ENCODE peak calls at places on chromosomes 5 and 9, in four cellular contexts. O is dorsolateral prefrontal cortex, X is fibroblast of pulmonary artery, Z is AG10803. F is an unnamed sample.
A peak's percentile ranks its signal among the peaks of the same experiment; 100 is the strongest.

GRCh38 chr5:138837160-138837559 is 38.0 kb downstream of the LRRTM2 start:
- DNase-seq in O (no peak), X (no peak), Z (no peak), F (no peak)

GRCh38 chr5:33195431-33196128 is 245.2 kb upstream of the TARS1 start:
- DNase-seq in O (no peak), X (peak; percentile 72), Z (peak; percentile 89), F (peak; percentile 24)

GRCh38 chr5:39331993-39332392 is 32.3 kb downstream of the C9 start:
- DNase-seq in O (no peak), X (no peak), Z (peak; percentile 78), F (peak; percentile 58)

GRCh38 chr5:123582570-123583293 is 70.8 kb downstream of the CSNK1G3 start:
- DNase-seq in O (no peak), X (no peak), Z (no peak), F (no peak)

GRCh38 chr9:22147818-22148573 is 138.9 kb upstream of the CDKN2B start:
- DNase-seq in O (no peak), X (peak; percentile 96), Z (peak; percentile 73), F (peak; percentile 52)

GRCh38 chr9:91037511-91038482 is 236.2 kb downstream of the SYK start:
- DNase-seq in O (no peak), X (peak; percentile 86), Z (peak; percentile 82), F (peak; percentile 56)

GRCh38 chr5:134136771-134137170 is 22.3 kb downstream of the TCF7 start:
- DNase-seq in O (no peak), X (no peak), Z (no peak), F (no peak)

GRCh38 chr9:137276757-137277328 is 683 bp upstream of the TOR4A start:
- DNase-seq in O (no peak), X (peak; percentile 84), Z (peak; percentile 37), F (no peak)

GRCh38 chr9:74942801-74943200 is 9.9 kb downstream of the C9orf40 start:
- DNase-seq in O (no peak), X (peak; percentile 42), Z (no peak), F (no peak)

GRCh38 chr5:1526151-1526631 is 2.4 kb upstream of the LPCAT1 start:
- DNase-seq in O (peak; percentile 11), X (no peak), Z (no peak), F (no peak)

GRCh38 chr9:13424204-13424603 is 144.7 kb upstream of the MPDZ start:
- DNase-seq in O (no peak), X (no peak), Z (no peak), F (no peak)

GRCh38 chr5:39156082-39156481 is 63.3 kb downstream of the FYB1 start:
- DNase-seq in O (no peak), X (no peak), Z (no peak), F (no peak)

GRCh38 chr5:94081088-94081487 is 339.7 kb upstream of the POU5F2 start:
- DNase-seq in O (no peak), X (no peak), Z (no peak), F (no peak)

GRCh38 chr9:135736265-135736978 is 34.4 kb downstream of the KCNT1 start:
- DNase-seq in O (no peak), X (no peak), Z (no peak), F (no peak)

GRCh38 chr9:27176971-27177370 is 67.9 kb downstream of the TEK start:
- DNase-seq in O (no peak), X (no peak), Z (no peak), F (no peak)

GRCh38 chr5:68653471-68653870 is 437.9 kb downstream of the PIK3R1 start:
- DNase-seq in O (no peak), X (no peak), Z (no peak), F (no peak)

GRCh38 chr5:170499621-170500020 is 4.2 kb upstream of the KCNIP1 start:
- DNase-seq in O (no peak), X (no peak), Z (no peak), F (no peak)

GRCh38 chr9:38022203-38022602 is 46.8 kb downstream of the SHB start:
- DNase-seq in O (no peak), X (no peak), Z (no peak), F (no peak)

GRCh38 chr5:111135946-111136345 is 43.8 kb downstream of the WDR36 start:
- DNase-seq in O (no peak), X (peak; percentile 46), Z (peak; percentile 44), F (no peak)

GRCh38 chr9:13915591-13916301 is 398.2 kb downstream of the NFIB start:
- DNase-seq in O (no peak), X (peak; percentile 48), Z (no peak), F (no peak)

GRCh38 chr5:79032031-79032711 is 37.3 kb downstream of the DMGDH start:
- DNase-seq in O (no peak), X (no peak), Z (no peak), F (no peak)

GRCh38 chr9:127133739-127134167 is 11.3 kb upstream of the ANGPTL2 start:
- DNase-seq in O (peak; percentile 67), X (peak; percentile 62), Z (peak; percentile 84), F (no peak)

GRCh38 chr9:134565316-134565915 is 76.2 kb upstream of the COL5A1 start:
- DNase-seq in O (no peak), X (no peak), Z (no peak), F (no peak)

GRCh38 chr5:10555134-10555733 is 8.6 kb upstream of the ANKRD33B start:
- DNase-seq in O (no peak), X (peak; percentile 51), Z (peak; percentile 93), F (peak; percentile 62)

GRCh38 chr5:74199436-74200210 is 440.9 kb downstream of the ENC1 start:
- DNase-seq in O (no peak), X (no peak), Z (peak; percentile 89), F (peak; percentile 47)

GRCh38 chr5:76601470-76601869 is 21.7 kb downstream of the F2RL2 start:
- DNase-seq in O (no peak), X (peak; percentile 87), Z (peak; percentile 72), F (no peak)

GRCh38 chr9:107308461-107308860 is 25.4 kb downstream of the RAD23B start:
- DNase-seq in O (no peak), X (no peak), Z (no peak), F (no peak)

GRCh38 chr9:30235068-30235467 is 2149.4 kb upstream of the ACO1 start:
- DNase-seq in O (no peak), X (no peak), Z (no peak), F (no peak)

GRCh38 chr9:115625954-115626353 is 508.0 kb upstream of the TNC start:
- DNase-seq in O (no peak), X (no peak), Z (no peak), F (no peak)

GRCh38 chr9:111961575-111961974 is 65.0 kb downstream of the UGCG start:
- DNase-seq in O (no peak), X (no peak), Z (no peak), F (no peak)

GRCh38 chr5:98942849-98943248 is 14.0 kb upstream of the CHD1 start:
- DNase-seq in O (no peak), X (peak; percentile 72), Z (no peak), F (no peak)

GRCh38 chr5:93708442-93708841 is 33.0 kb downstream of the POU5F2 start:
- DNase-seq in O (no peak), X (no peak), Z (no peak), F (no peak)

GRCh38 chr9:133374612-133375115 is 1.2 kb downstream of the SURF4 start:
- DNase-seq in O (no peak), X (peak; percentile 55), Z (peak; percentile 69), F (peak; percentile 28)

GRCh38 chr9:99559776-99560175 is 261.9 kb upstream of the NR4A3 start:
- DNase-seq in O (no peak), X (no peak), Z (no peak), F (no peak)

GRCh38 chr5:176739461-176740051 is 70.8 kb upstream of the UNC5A start:
- DNase-seq in O (no peak), X (no peak), Z (no peak), F (no peak)

GRCh38 chr5:75510836-75511434 is 494 bp downstream of the CERT1 start:
- DNase-seq in O (peak; percentile 26), X (peak; percentile 28), Z (peak; percentile 36), F (no peak)

DNA sequence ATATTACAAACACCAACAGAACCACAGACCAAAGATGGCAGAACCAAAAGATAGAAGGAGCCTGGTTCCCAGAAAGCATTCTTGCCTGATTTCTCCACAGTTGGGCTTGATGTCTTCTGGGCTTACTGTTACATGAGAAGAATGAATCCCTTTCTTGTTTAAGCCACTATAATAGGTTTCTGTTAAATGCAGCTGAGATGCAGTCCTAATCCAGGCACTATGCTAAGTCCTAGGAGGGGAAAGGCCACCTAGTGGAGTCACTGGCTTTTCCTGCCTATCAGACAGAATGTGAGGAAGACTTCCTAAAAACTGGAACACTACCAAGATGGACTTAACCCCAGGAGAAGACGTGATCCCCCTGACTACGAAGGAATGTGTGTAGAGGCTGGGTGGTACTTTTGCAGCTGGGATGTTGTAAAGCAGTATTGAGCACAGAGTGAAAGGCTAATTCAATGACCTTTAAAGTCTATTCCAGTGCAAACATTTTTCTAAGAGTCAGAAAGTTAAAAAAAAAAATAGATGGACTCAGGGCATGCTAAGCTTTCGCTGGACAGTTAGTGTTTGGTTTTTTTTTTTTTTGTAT is 34.3 kb upstream of the FSD1L start:
- DNase-seq in O (no peak), X (peak; percentile 52), Z (peak; percentile 54), F (no peak)
- TF ChIP-seq CTCF in O (peak; percentile 52), X (peak; percentile 52), Z (peak; percentile 63), F (peak; percentile 60)

GRCh38 chr5:172878585-172879433 is 44.8 kb downstream of the ERGIC1 start:
- DNase-seq in O (no peak), X (no peak), Z (peak; percentile 70), F (no peak)
- H3K4me3 ChIP-seq in O (no peak overlapping the region), X (no peak overlapping the region), Z (peak overlapping the region; percentile 47), F (peak overlapping the region; percentile 25)

GRCh38 chr5:113043491-113043931 is 66.9 kb downstream of the DCP2 start:
- DNase-seq in O (no peak), X (peak; percentile 41), Z (peak; percentile 37), F (no peak)
- TF ChIP-seq CTCF in O (peak; percentile 52), X (no peak), Z (peak; percentile 31), F (peak; percentile 31)

GRCh38 chr9:125655691-125656410 is 51.2 kb downstream of the MAPKAP1 start:
- DNase-seq in O (no peak), X (no peak), Z (no peak), F (no peak)

GRCh38 chr9:125663127-125663526 is 43.9 kb downstream of the MAPKAP1 start:
- DNase-seq in O (no peak), X (peak; percentile 57), Z (peak; percentile 30), F (no peak)

GRCh38 chr9:125660557-125660956 is 46.5 kb downstream of the MAPKAP1 start:
- DNase-seq in O (no peak), X (no peak), Z (no peak), F (no peak)

GRCh38 chr9:125659954-125660353 is 47.1 kb downstream of the MAPKAP1 start:
- DNase-seq in O (no peak), X (peak; percentile 78), Z (peak; percentile 76), F (peak; percentile 46)

GRCh38 chr9:125659201-125659840 is 47.7 kb downstream of the MAPKAP1 start:
- DNase-seq in O (no peak), X (no peak), Z (no peak), F (no peak)
- H3K4me3 ChIP-seq in O (no peak overlapping the region), X (no peak overlapping the region), Z (no peak overlapping the region), F (no peak overlapping the region)

GRCh38 chr5:24368121-24368520 is 276.7 kb downstream of the CDH10 start:
- DNase-seq in O (no peak), X (no peak), Z (no peak), F (no peak)
- TF ChIP-seq CTCF in O (no peak), X (no peak), Z (no peak), F (no peak)

GRCh38 chr9:72454871-72455471 is 66.4 kb upstream of the TMC1 start:
- DNase-seq in O (no peak), X (peak; percentile 57), Z (no peak), F (no peak)
- H3K4me3 ChIP-seq in O (no peak overlapping the region), X (no peak overlapping the region), Z (no peak overlapping the region), F (no peak overlapping the region)